ENCODE peak calls at places on chromosomes 5 and 9, in eight cellular contexts. One of them, this sample, is unnamed.

GRCh38 chr9:116154976-116155699 is 1.5 kb downstream of the PAPPA start:
- DNase-seq in GM10248: peak; percentile 40
- DNase-seq in iris pigment epithelial cell: peak; percentile 86
- DNase-seq in hepatic stellate cell: no peak
- DNase-seq in stimulated activated CD4-positive, alpha-beta T cell treated with anti-CD3 and anti-CD28 coated beads, Interleukin-4, amount 100 ng/mL, for 1 hour: no peak
- DNase-seq in nephron progenitor cell: peak; percentile 20
- DNase-seq in mammary epithelial cell: no peak
- DNase-seq in epithelial cell of proximal tubule: no peak
- DNase-seq in this sample: no peak

GRCh38 chr5:140295414-140295813 is 7.5 kb downstream of the PFDN1 start:
- DNase-seq in GM10248: no peak
- DNase-seq in iris pigment epithelial cell: peak; percentile 99
- DNase-seq in hepatic stellate cell: peak; percentile 17
- DNase-seq in stimulated activated CD4-positive, alpha-beta T cell treated with anti-CD3 and anti-CD28 coated beads, Interleukin-4, amount 100 ng/mL, for 1 hour: no peak
- DNase-seq in nephron progenitor cell: no peak
- DNase-seq in mammary epithelial cell: peak; percentile 93
- DNase-seq in epithelial cell of proximal tubule: peak; percentile 79
- DNase-seq in this sample: no peak

GRCh38 chr9:69397384-69398214 is 72.6 kb downstream of the ENTREP1 start:
- DNase-seq in GM10248: no peak
- DNase-seq in iris pigment epithelial cell: no peak
- DNase-seq in hepatic stellate cell: no peak
- DNase-seq in stimulated activated CD4-positive, alpha-beta T cell treated with anti-CD3 and anti-CD28 coated beads, Interleukin-4, amount 100 ng/mL, for 1 hour: no peak
- DNase-seq in nephron progenitor cell: no peak
- DNase-seq in mammary epithelial cell: no peak
- DNase-seq in epithelial cell of proximal tubule: no peak
- DNase-seq in this sample: no peak

GRCh38 chr5:148416921-148417320 is 33.2 kb downstream of the FBXO38 start:
- DNase-seq in GM10248: no peak
- DNase-seq in iris pigment epithelial cell: peak; percentile 34
- DNase-seq in hepatic stellate cell: no peak
- DNase-seq in stimulated activated CD4-positive, alpha-beta T cell treated with anti-CD3 and anti-CD28 coated beads, Interleukin-4, amount 100 ng/mL, for 1 hour: no peak
- DNase-seq in nephron progenitor cell: no peak
- DNase-seq in mammary epithelial cell: no peak
- DNase-seq in epithelial cell of proximal tubule: no peak
- DNase-seq in this sample: no peak

GRCh38 chr5:68898961-68899471 is 194.8 kb upstream of the SLC30A5 start:
- DNase-seq in GM10248: no peak
- DNase-seq in iris pigment epithelial cell: peak; percentile 74
- DNase-seq in hepatic stellate cell: peak; percentile 30
- DNase-seq in stimulated activated CD4-positive, alpha-beta T cell treated with anti-CD3 and anti-CD28 coated beads, Interleukin-4, amount 100 ng/mL, for 1 hour: no peak
- DNase-seq in nephron progenitor cell: no peak
- DNase-seq in mammary epithelial cell: peak; percentile 94
- DNase-seq in epithelial cell of proximal tubule: no peak
- DNase-seq in this sample: peak; percentile 47

GRCh38 chr5:159412284-159413046 is 82.2 kb upstream of the IL12B start:
- DNase-seq in GM10248: peak; percentile 22
- DNase-seq in iris pigment epithelial cell: peak; percentile 30
- DNase-seq in hepatic stellate cell: no peak
- DNase-seq in stimulated activated CD4-positive, alpha-beta T cell treated with anti-CD3 and anti-CD28 coated beads, Interleukin-4, amount 100 ng/mL, for 1 hour: peak; percentile 40
- DNase-seq in nephron progenitor cell: no peak
- DNase-seq in mammary epithelial cell: peak; percentile 9
- DNase-seq in epithelial cell of proximal tubule: no peak
- DNase-seq in this sample: no peak

GRCh38 chr5:10797246-10797645 is 36.2 kb upstream of the DAP start:
- DNase-seq in GM10248: no peak
- DNase-seq in iris pigment epithelial cell: peak; percentile 54
- DNase-seq in hepatic stellate cell: no peak
- DNase-seq in stimulated activated CD4-positive, alpha-beta T cell treated with anti-CD3 and anti-CD28 coated beads, Interleukin-4, amount 100 ng/mL, for 1 hour: no peak
- DNase-seq in nephron progenitor cell: no peak
- DNase-seq in mammary epithelial cell: peak; percentile 51
- DNase-seq in epithelial cell of proximal tubule: no peak
- DNase-seq in this sample: no peak

GRCh38 chr5:6708814-6709213 is 4.4 kb upstream of the TENT4A start:
- DNase-seq in GM10248: no peak
- DNase-seq in iris pigment epithelial cell: no peak
- DNase-seq in hepatic stellate cell: no peak
- DNase-seq in stimulated activated CD4-positive, alpha-beta T cell treated with anti-CD3 and anti-CD28 coated beads, Interleukin-4, amount 100 ng/mL, for 1 hour: no peak
- DNase-seq in nephron progenitor cell: no peak
- DNase-seq in mammary epithelial cell: no peak
- DNase-seq in epithelial cell of proximal tubule: no peak
- DNase-seq in this sample: no peak

GRCh38 chr5:59829922-59830321 is 63.6 kb downstream of the PDE4D start:
- DNase-seq in GM10248: no peak
- DNase-seq in iris pigment epithelial cell: no peak
- DNase-seq in hepatic stellate cell: no peak
- DNase-seq in stimulated activated CD4-positive, alpha-beta T cell treated with anti-CD3 and anti-CD28 coated beads, Interleukin-4, amount 100 ng/mL, for 1 hour: no peak
- DNase-seq in nephron progenitor cell: no peak
- DNase-seq in mammary epithelial cell: no peak
- DNase-seq in epithelial cell of proximal tubule: no peak
- DNase-seq in this sample: no peak

GRCh38 chr9:132879443-132880310 is 979 bp downstream of the SPACA9 start:
- DNase-seq in GM10248: peak; percentile 13
- DNase-seq in iris pigment epithelial cell: no peak
- DNase-seq in hepatic stellate cell: no peak
- DNase-seq in stimulated activated CD4-positive, alpha-beta T cell treated with anti-CD3 and anti-CD28 coated beads, Interleukin-4, amount 100 ng/mL, for 1 hour: no peak
- DNase-seq in nephron progenitor cell: no peak
- DNase-seq in mammary epithelial cell: no peak
- DNase-seq in epithelial cell of proximal tubule: no peak
- DNase-seq in this sample: no peak

GRCh38 chr5:111461934-111462333 is 50.4 kb downstream of the STARD4 start:
- DNase-seq in GM10248: no peak
- DNase-seq in iris pigment epithelial cell: no peak
- DNase-seq in hepatic stellate cell: no peak
- DNase-seq in stimulated activated CD4-positive, alpha-beta T cell treated with anti-CD3 and anti-CD28 coated beads, Interleukin-4, amount 100 ng/mL, for 1 hour: no peak
- DNase-seq in nephron progenitor cell: no peak
- DNase-seq in mammary epithelial cell: no peak
- DNase-seq in epithelial cell of proximal tubule: no peak
- DNase-seq in this sample: no peak

GRCh38 chr5:177477701-177478477 is 4.5 kb upstream of the DBN1 start:
- DNase-seq in GM10248: no peak
- DNase-seq in iris pigment epithelial cell: no peak
- DNase-seq in hepatic stellate cell: no peak
- DNase-seq in stimulated activated CD4-positive, alpha-beta T cell treated with anti-CD3 and anti-CD28 coated beads, Interleukin-4, amount 100 ng/mL, for 1 hour: no peak
- DNase-seq in nephron progenitor cell: no peak
- DNase-seq in mammary epithelial cell: no peak
- DNase-seq in epithelial cell of proximal tubule: no peak
- DNase-seq in this sample: no peak

GRCh38 chr5:139711067-139711851 is 63.1 kb downstream of the CXXC5 start:
- DNase-seq in GM10248: peak; percentile 70
- DNase-seq in iris pigment epithelial cell: peak; percentile 34
- DNase-seq in hepatic stellate cell: peak; percentile 68
- DNase-seq in stimulated activated CD4-positive, alpha-beta T cell treated with anti-CD3 and anti-CD28 coated beads, Interleukin-4, amount 100 ng/mL, for 1 hour: peak; percentile 53
- DNase-seq in nephron progenitor cell: peak; percentile 81
- DNase-seq in mammary epithelial cell: peak; percentile 38
- DNase-seq in epithelial cell of proximal tubule: no peak
- DNase-seq in this sample: peak; percentile 22

GRCh38 chr9:124357591-124358361 is 57.5 kb downstream of the PSMB7 start:
- DNase-seq in GM10248: no peak
- DNase-seq in iris pigment epithelial cell: no peak
- DNase-seq in hepatic stellate cell: no peak
- DNase-seq in stimulated activated CD4-positive, alpha-beta T cell treated with anti-CD3 and anti-CD28 coated beads, Interleukin-4, amount 100 ng/mL, for 1 hour: no peak
- DNase-seq in nephron progenitor cell: no peak
- DNase-seq in mammary epithelial cell: no peak
- DNase-seq in epithelial cell of proximal tubule: no peak
- DNase-seq in this sample: no peak

GRCh38 chr5:10663531-10664183 is 97.4 kb downstream of the DAP start:
- DNase-seq in GM10248: no peak
- DNase-seq in iris pigment epithelial cell: peak; percentile 39
- DNase-seq in hepatic stellate cell: peak; percentile 38
- DNase-seq in stimulated activated CD4-positive, alpha-beta T cell treated with anti-CD3 and anti-CD28 coated beads, Interleukin-4, amount 100 ng/mL, for 1 hour: no peak
- DNase-seq in nephron progenitor cell: peak; percentile 28
- DNase-seq in mammary epithelial cell: no peak
- DNase-seq in epithelial cell of proximal tubule: peak; percentile 23
- DNase-seq in this sample: no peak

GRCh38 chr9:106753155-106753671 is 109.8 kb upstream of the ZNF462 start:
- DNase-seq in GM10248: peak; percentile 58
- DNase-seq in iris pigment epithelial cell: peak; percentile 34
- DNase-seq in hepatic stellate cell: no peak
- DNase-seq in stimulated activated CD4-positive, alpha-beta T cell treated with anti-CD3 and anti-CD28 coated beads, Interleukin-4, amount 100 ng/mL, for 1 hour: no peak
- DNase-seq in nephron progenitor cell: no peak
- DNase-seq in mammary epithelial cell: no peak
- DNase-seq in epithelial cell of proximal tubule: no peak
- DNase-seq in this sample: no peak

GRCh38 chr9:124518116-124518515 is 10.9 kb upstream of the NR5A1 start:
- DNase-seq in GM10248: no peak
- DNase-seq in iris pigment epithelial cell: no peak
- DNase-seq in hepatic stellate cell: no peak
- DNase-seq in stimulated activated CD4-positive, alpha-beta T cell treated with anti-CD3 and anti-CD28 coated beads, Interleukin-4, amount 100 ng/mL, for 1 hour: no peak
- DNase-seq in nephron progenitor cell: no peak
- DNase-seq in mammary epithelial cell: no peak
- DNase-seq in epithelial cell of proximal tubule: no peak
- DNase-seq in this sample: no peak

GRCh38 chr9:95506438-95506691 is 10.4 kb downstream of the PTCH1 start:
- DNase-seq in GM10248: peak; percentile 62
- DNase-seq in iris pigment epithelial cell: peak; percentile 67
- DNase-seq in hepatic stellate cell: no peak
- DNase-seq in stimulated activated CD4-positive, alpha-beta T cell treated with anti-CD3 and anti-CD28 coated beads, Interleukin-4, amount 100 ng/mL, for 1 hour: no peak
- DNase-seq in nephron progenitor cell: no peak
- DNase-seq in mammary epithelial cell: peak; percentile 41
- DNase-seq in epithelial cell of proximal tubule: no peak
- DNase-seq in this sample: no peak

GRCh38 chr9:130933114-130934046 is 5.7 kb downstream of the FIBCD1 start:
- DNase-seq in GM10248: no peak
- DNase-seq in iris pigment epithelial cell: peak; percentile 77
- DNase-seq in hepatic stellate cell: peak; percentile 93
- DNase-seq in stimulated activated CD4-positive, alpha-beta T cell treated with anti-CD3 and anti-CD28 coated beads, Interleukin-4, amount 100 ng/mL, for 1 hour: no peak
- DNase-seq in nephron progenitor cell: no peak
- DNase-seq in mammary epithelial cell: no peak
- DNase-seq in epithelial cell of proximal tubule: no peak
- DNase-seq in this sample: peak; percentile 83

GRCh38 chr5:145834917-145835838 is at the start of gene PRELID2:
- DNase-seq in GM10248: peak; percentile 71
- DNase-seq in iris pigment epithelial cell: peak; percentile 85
- DNase-seq in hepatic stellate cell: peak; percentile 61
- DNase-seq in stimulated activated CD4-positive, alpha-beta T cell treated with anti-CD3 and anti-CD28 coated beads, Interleukin-4, amount 100 ng/mL, for 1 hour: peak; percentile 43
- DNase-seq in nephron progenitor cell: peak; percentile 92
- DNase-seq in mammary epithelial cell: peak; percentile 84
- DNase-seq in epithelial cell of proximal tubule: no peak
- DNase-seq in this sample: peak; percentile 85

GRCh38 chr9:122370869-122371467 is at the start of gene PTGS1:
- DNase-seq in GM10248: peak; percentile 73
- DNase-seq in iris pigment epithelial cell: no peak
- DNase-seq in hepatic stellate cell: peak; percentile 74
- DNase-seq in stimulated activated CD4-positive, alpha-beta T cell treated with anti-CD3 and anti-CD28 coated beads, Interleukin-4, amount 100 ng/mL, for 1 hour: no peak
- DNase-seq in nephron progenitor cell: peak; percentile 62
- DNase-seq in mammary epithelial cell: no peak
- DNase-seq in epithelial cell of proximal tubule: no peak
- DNase-seq in this sample: no peak

GRCh38 chr9:134206317-134207300 is 42.2 kb upstream of the RNU6ATAC start:
- DNase-seq in GM10248: peak; percentile 75
- DNase-seq in iris pigment epithelial cell: no peak
- DNase-seq in hepatic stellate cell: no peak
- DNase-seq in stimulated activated CD4-positive, alpha-beta T cell treated with anti-CD3 and anti-CD28 coated beads, Interleukin-4, amount 100 ng/mL, for 1 hour: no peak
- DNase-seq in nephron progenitor cell: no peak
- DNase-seq in mammary epithelial cell: no peak
- DNase-seq in epithelial cell of proximal tubule: no peak
- DNase-seq in this sample: no peak

GRCh38 chr5:137604348-137605095 is 105.4 kb upstream of the SPOCK1 start:
- DNase-seq in GM10248: no peak
- DNase-seq in iris pigment epithelial cell: no peak
- DNase-seq in hepatic stellate cell: no peak
- DNase-seq in stimulated activated CD4-positive, alpha-beta T cell treated with anti-CD3 and anti-CD28 coated beads, Interleukin-4, amount 100 ng/mL, for 1 hour: no peak
- DNase-seq in nephron progenitor cell: no peak
- DNase-seq in mammary epithelial cell: no peak
- DNase-seq in epithelial cell of proximal tubule: no peak
- DNase-seq in this sample: no peak

GRCh38 chr9:2015581-2016410 is 649 bp downstream of the SMARCA2 start:
- DNase-seq in GM10248: peak; percentile 38
- DNase-seq in iris pigment epithelial cell: peak; percentile 57
- DNase-seq in hepatic stellate cell: peak; percentile 43
- DNase-seq in stimulated activated CD4-positive, alpha-beta T cell treated with anti-CD3 and anti-CD28 coated beads, Interleukin-4, amount 100 ng/mL, for 1 hour: peak; percentile 58
- DNase-seq in nephron progenitor cell: peak; percentile 63
- DNase-seq in mammary epithelial cell: peak; percentile 54
- DNase-seq in epithelial cell of proximal tubule: no peak
- DNase-seq in this sample: no peak

GRCh38 chr9:121233906-121234901 is 32.5 kb upstream of the RAB14 start:
- DNase-seq in GM10248: no peak
- DNase-seq in iris pigment epithelial cell: peak; percentile 79
- DNase-seq in hepatic stellate cell: peak; percentile 41
- DNase-seq in stimulated activated CD4-positive, alpha-beta T cell treated with anti-CD3 and anti-CD28 coated beads, Interleukin-4, amount 100 ng/mL, for 1 hour: no peak
- DNase-seq in nephron progenitor cell: no peak
- DNase-seq in mammary epithelial cell: peak; percentile 50
- DNase-seq in epithelial cell of proximal tubule: no peak
- DNase-seq in this sample: peak; percentile 48

GRCh38 chr5:149801307-149801985 is 71.3 kb downstream of the PPARGC1B start:
- DNase-seq in GM10248: no peak
- DNase-seq in iris pigment epithelial cell: no peak
- DNase-seq in hepatic stellate cell: no peak
- DNase-seq in stimulated activated CD4-positive, alpha-beta T cell treated with anti-CD3 and anti-CD28 coated beads, Interleukin-4, amount 100 ng/mL, for 1 hour: no peak
- DNase-seq in nephron progenitor cell: no peak
- DNase-seq in mammary epithelial cell: no peak
- DNase-seq in epithelial cell of proximal tubule: no peak
- DNase-seq in this sample: no peak

GRCh38 chr5:142095035-142095434 is 13.5 kb upstream of the NDFIP1 start:
- DNase-seq in GM10248: no peak
- DNase-seq in iris pigment epithelial cell: no peak
- DNase-seq in hepatic stellate cell: no peak
- DNase-seq in stimulated activated CD4-positive, alpha-beta T cell treated with anti-CD3 and anti-CD28 coated beads, Interleukin-4, amount 100 ng/mL, for 1 hour: peak; percentile 61
- DNase-seq in nephron progenitor cell: no peak
- DNase-seq in mammary epithelial cell: no peak
- DNase-seq in epithelial cell of proximal tubule: no peak
- DNase-seq in this sample: no peak

GRCh38 chr5:81268797-81269196 is 32.6 kb upstream of the ZCCHC9 start:
- DNase-seq in GM10248: no peak
- DNase-seq in iris pigment epithelial cell: peak; percentile 93
- DNase-seq in hepatic stellate cell: peak; percentile 50
- DNase-seq in stimulated activated CD4-positive, alpha-beta T cell treated with anti-CD3 and anti-CD28 coated beads, Interleukin-4, amount 100 ng/mL, for 1 hour: no peak
- DNase-seq in nephron progenitor cell: no peak
- DNase-seq in mammary epithelial cell: peak; percentile 75
- DNase-seq in epithelial cell of proximal tubule: peak; percentile 89
- DNase-seq in this sample: peak; percentile 43

GRCh38 chr9:104386425-104387069 is 117.5 kb upstream of the OR13F1 start:
- DNase-seq in GM10248: peak; percentile 22
- DNase-seq in iris pigment epithelial cell: peak; percentile 67
- DNase-seq in hepatic stellate cell: peak; percentile 18
- DNase-seq in stimulated activated CD4-positive, alpha-beta T cell treated with anti-CD3 and anti-CD28 coated beads, Interleukin-4, amount 100 ng/mL, for 1 hour: no peak
- DNase-seq in nephron progenitor cell: no peak
- DNase-seq in mammary epithelial cell: peak; percentile 27
- DNase-seq in epithelial cell of proximal tubule: peak; percentile 12
- DNase-seq in this sample: no peak

GRCh38 chr5:100306000-100306399 is 229.2 kb upstream of the FAM174A start:
- DNase-seq in GM10248: no peak
- DNase-seq in iris pigment epithelial cell: no peak
- DNase-seq in hepatic stellate cell: no peak
- DNase-seq in stimulated activated CD4-positive, alpha-beta T cell treated with anti-CD3 and anti-CD28 coated beads, Interleukin-4, amount 100 ng/mL, for 1 hour: no peak
- DNase-seq in nephron progenitor cell: no peak
- DNase-seq in mammary epithelial cell: peak; percentile 1
- DNase-seq in epithelial cell of proximal tubule: no peak
- DNase-seq in this sample: no peak

GRCh38 chr5:58666598-58667595 is 84.0 kb downstream of the RAB3C start:
- DNase-seq in GM10248: no peak
- DNase-seq in iris pigment epithelial cell: no peak
- DNase-seq in hepatic stellate cell: no peak
- DNase-seq in stimulated activated CD4-positive, alpha-beta T cell treated with anti-CD3 and anti-CD28 coated beads, Interleukin-4, amount 100 ng/mL, for 1 hour: no peak
- DNase-seq in nephron progenitor cell: no peak
- DNase-seq in mammary epithelial cell: no peak
- DNase-seq in epithelial cell of proximal tubule: no peak
- DNase-seq in this sample: no peak

GRCh38 chr9:2904242-2904930 is 60.5 kb upstream of the PUM3 start:
- DNase-seq in GM10248: no peak
- DNase-seq in iris pigment epithelial cell: no peak
- DNase-seq in hepatic stellate cell: no peak
- DNase-seq in stimulated activated CD4-positive, alpha-beta T cell treated with anti-CD3 and anti-CD28 coated beads, Interleukin-4, amount 100 ng/mL, for 1 hour: no peak
- DNase-seq in nephron progenitor cell: no peak
- DNase-seq in mammary epithelial cell: no peak
- DNase-seq in epithelial cell of proximal tubule: no peak
- DNase-seq in this sample: no peak